ENCODE peak calls at places on chromosomes 16 and 17, in seven cellular contexts. D is adrenal gland; H is HCT116; V is CD4-positive, CD25-positive, alpha-beta regulatory T cell; S is tibial artery; R is heart right ventricle; Y is sigmoid colon. I is an unnamed sample. For H3K27me3, the result is how much of the 10 kb centered on the place peaks cover.

GRCh38 chr16:67185003-67185865 is 1.5 kb upstream of the MATCAP1 start:
- DNase-seq in Y (peak), R (peak), S (peak), H (peak), D (peak), V (peak), I (peak)

GRCh38 chr16:31141489-31142108 is 6.1 kb upstream of the PRSS8 start:
- DNase-seq in S (peak), R (no peak), Y (peak), V (no peak), H (no peak), D (peak), I (no peak)

GRCh38 chr16:69563605-69564580 is 1.9 kb upstream of the NFAT5 start:
- DNase-seq in H (no peak), Y (no peak), R (no peak), S (no peak), D (no peak), V (peak), I (peak)

GRCh38 chr17:73800893-73801292 is 156.6 kb upstream of the SDK2 start:
- DNase-seq in S (no peak), D (no peak), R (no peak), V (no peak), Y (no peak), H (no peak), I (no peak)

GRCh38 chr17:75843577-75844529 is at the start of gene UNC13D:
- DNase-seq in Y (peak), D (peak), S (no peak), V (peak), H (no peak), R (no peak), I (no peak)

GRCh38 chr17:9115446-9116265 is 94.3 kb downstream of the NTN1 start:
- DNase-seq in V (peak), D (peak), S (peak), R (peak), H (no peak), Y (peak), I (no peak)

GRCh38 chr17:39178516-39178915 is 12.6 kb upstream of the ARL5C start:
- DNase-seq in D (no peak), H (peak), R (no peak), V (no peak), Y (no peak), S (no peak), I (peak)

GRCh38 chr16:212999-213398 is 16.2 kb downstream of the LUC7L start:
- DNase-seq in D (no peak), R (no peak), S (no peak), H (no peak), Y (no peak), V (no peak), I (no peak)

GRCh38 chr16:65576139-65576538 is 454.3 kb upstream of the CDH11 start:
- DNase-seq in Y (no peak), H (no peak), D (no peak), V (no peak), R (no peak), S (no peak), I (no peak)

DNA sequence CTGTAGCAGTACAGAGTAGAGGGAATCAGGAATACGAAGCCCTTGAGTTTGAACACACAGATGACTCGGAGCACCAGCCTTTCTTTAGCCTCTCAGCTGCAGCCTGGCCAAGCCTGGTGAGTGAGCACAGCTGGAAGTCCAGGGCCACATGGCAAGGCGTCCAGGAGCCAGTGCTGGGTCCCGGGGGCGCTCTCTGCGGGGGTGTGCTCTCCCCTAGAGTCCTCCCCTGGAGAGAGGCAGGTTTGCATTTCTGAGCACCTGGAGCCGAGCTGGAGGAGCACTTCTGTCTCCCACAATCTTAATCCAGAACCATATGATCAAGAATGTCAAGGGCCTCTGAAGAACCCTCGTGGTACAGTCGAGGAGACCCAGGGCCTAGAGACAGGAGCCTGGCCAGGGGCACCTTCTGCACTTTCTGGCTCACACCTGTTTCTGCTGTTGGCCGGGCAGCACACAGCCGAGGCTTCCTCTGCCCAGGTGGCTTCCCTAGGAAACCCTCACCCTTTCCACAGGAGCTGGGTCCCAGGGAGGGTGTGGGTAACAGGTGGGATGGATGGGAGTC is 78.3 kb downstream of the PLD6 start:
- DNase-seq in V (no peak), Y (no peak), S (no peak), D (no peak), H (no peak), R (no peak), I (no peak)
- H3K27me3 ChIP-seq in V (under half), Y (under half), S (under half), D (under half), H (under half), R (under half), I (under half)

DNA sequence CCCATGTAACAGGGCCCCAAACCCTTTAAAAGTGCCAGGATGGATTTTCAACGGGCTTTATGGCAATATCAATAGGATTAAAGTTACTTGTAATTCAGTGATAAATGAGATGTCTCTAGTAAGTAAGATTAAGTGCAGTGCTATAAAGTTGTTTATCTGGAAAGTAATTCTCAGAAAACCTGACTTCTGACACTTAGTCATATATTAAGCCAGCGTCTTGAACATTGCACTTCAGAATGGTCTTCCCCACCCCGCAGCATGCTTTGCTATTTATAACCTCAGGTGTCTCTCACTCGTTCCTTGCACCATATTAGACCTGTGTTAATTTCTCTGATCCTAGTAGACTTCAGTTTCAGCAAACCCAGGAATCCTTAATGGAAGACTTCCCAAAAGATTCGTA is 2.1 kb upstream of the MAF start:
- DNase-seq in R (no peak), V (peak), D (no peak), Y (no peak), H (no peak), S (no peak), I (no peak)
- H3K4me3 ChIP-seq in R (peak), V (peak), D (no peak), Y (no peak), H (no peak), S (no peak), I (no peak)

DNA sequence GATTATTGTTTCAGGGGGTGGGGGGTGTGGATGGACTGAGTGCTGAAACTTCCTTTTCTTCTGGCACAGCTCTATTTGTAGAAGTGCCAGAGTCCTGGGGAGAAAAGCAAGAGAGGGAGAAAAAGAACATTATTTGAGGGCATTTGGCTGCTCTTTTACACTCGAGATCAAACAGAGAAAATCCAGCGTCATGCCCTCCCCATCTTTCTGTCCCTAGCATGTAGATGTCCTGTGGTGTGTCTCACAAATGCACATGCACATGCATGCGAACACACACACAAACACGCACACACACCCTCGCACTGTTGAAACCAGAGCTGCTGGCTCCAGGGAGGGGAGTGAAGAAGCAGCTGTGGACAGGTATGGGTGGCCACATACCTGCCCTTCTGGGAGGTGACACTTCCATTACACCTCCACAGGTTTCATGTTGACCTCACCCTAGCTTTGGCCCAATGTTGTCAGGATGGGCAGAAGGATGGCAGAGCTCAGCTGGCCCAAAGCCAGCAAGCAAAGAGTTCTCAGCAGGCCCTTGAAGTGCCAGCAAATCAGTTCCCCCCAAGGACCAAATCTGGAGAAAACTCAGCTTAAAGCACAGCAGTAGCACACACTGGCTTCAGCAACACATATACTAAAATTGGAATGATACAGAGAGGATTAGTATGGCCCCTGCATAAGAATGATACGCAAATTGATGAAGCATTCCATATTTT is 13.2 kb downstream of the ARL4D start:
- DNase-seq in H (no peak), Y (no peak), R (no peak), S (no peak), D (no peak), V (no peak), I (no peak)
- H3K27me3 ChIP-seq in H (under half), Y (under half), R (under half), S (under half), D (under half), V (under half), I (under half)

GRCh38 chr17:49964539-49965521 is 4.2 kb upstream of the DLX4 start:
- DNase-seq in Y (no peak), H (no peak), V (no peak), D (no peak), R (no peak), S (no peak), I (no peak)
- H3K4me3 ChIP-seq in Y (no peak), H (no peak), V (no peak), D (no peak), R (no peak), S (no peak), I (no peak)

GRCh38 chr17:49996121-49996494 is 1.1 kb upstream of the DLX3 start:
- DNase-seq in Y (no peak), V (no peak), H (no peak), S (no peak), R (no peak), D (no peak), I (no peak)
- H3K27me3 ChIP-seq in Y (half or more), V (half or more), H (under half), S (half or more), R (under half), D (half or more), I (under half)

DNA sequence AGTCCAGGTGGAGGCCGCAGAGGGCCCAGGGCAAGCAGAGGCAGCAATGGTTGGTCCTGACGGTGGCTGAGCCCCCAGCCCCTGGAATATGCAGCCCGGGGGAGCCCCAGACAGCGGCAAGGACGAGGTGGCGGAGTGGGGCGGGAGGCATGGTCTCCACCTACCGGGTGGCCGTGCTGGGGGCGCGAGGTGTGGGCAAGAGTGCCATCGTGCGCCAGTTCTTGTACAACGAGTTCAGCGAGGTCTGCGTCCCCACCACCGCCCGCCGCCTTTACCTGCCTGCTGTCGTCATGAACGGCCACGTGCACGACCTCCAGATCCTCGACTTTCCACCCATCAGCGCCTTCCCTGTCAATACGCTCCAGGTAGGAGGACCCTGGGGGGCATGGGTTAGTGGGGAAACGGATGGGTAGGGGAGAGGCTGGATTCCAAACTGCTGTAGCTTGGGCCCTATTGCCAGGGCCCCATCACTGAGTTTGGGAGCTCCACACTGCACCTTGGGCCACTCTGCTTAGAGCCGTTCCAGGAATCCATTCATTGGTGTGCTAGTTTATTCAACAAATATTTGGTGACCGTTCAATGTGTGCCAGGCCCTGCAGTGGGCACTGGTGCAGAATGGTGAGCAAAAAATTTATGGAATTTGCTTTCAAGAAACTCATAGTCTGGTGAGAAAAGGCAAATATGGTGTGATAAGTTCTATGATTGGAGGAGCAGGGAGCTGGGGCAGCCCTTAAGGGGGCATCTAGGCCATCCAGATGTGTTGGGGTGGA is 3.8 kb downstream of the RASL10B start:
- DNase-seq in R (no peak), Y (no peak), S (no peak), V (no peak), H (no peak), D (no peak), I (no peak)
- H3K4me3 ChIP-seq in R (no peak), Y (no peak), S (no peak), V (no peak), H (no peak), D (no peak), I (no peak)

I was measured in HAP-1.